ENCODE peak calls at places on chromosomes 13 and 19, in nine cellular contexts. C, S, A, O, H, P, Z, M and L are unnamed samples.
A peak's percentile ranks its signal among the peaks of the same experiment; 100 is the strongest.

GRCh38 chr13:100547805-100548204 is 40.8 kb downstream of the GGACT start:
- DNase-seq in C (no peak), S (peak; percentile 65), A (no peak), O (no peak), H (no peak), P (no peak), Z (no peak), M (no peak), L (no peak)

GRCh38 chr13:83883061-83883523 is 818 bp upstream of the SLITRK1 start:
- DNase-seq in C (no peak), S (no peak), A (no peak), O (no peak), H (no peak), P (no peak), Z (no peak), M (no peak), L (no peak)

GRCh38 chr13:71460179-71460578 is 406.8 kb downstream of the DACH1 start:
- DNase-seq in C (peak; percentile 47), S (no peak), A (no peak), O (no peak), H (no peak), P (no peak), Z (no peak), M (no peak), L (no peak)

GRCh38 chr13:99985886-99986527 is 4.4 kb downstream of the ZIC2 start:
- DNase-seq in C (no peak), S (no peak), A (no peak), O (no peak), H (no peak), P (no peak), Z (no peak), M (no peak), L (no peak)

GRCh38 chr13:112587359-112587766 is 590 bp downstream of the TUBGCP3 start:
- DNase-seq in C (peak; percentile 90), S (peak; percentile 67), A (peak; percentile 67), O (peak; percentile 40), H (peak; percentile 89), P (peak; percentile 88), Z (peak; percentile 53), M (peak; percentile 72), L (peak; percentile 94)

GRCh38 chr19:19459099-19459498 is 53.6 kb downstream of the GATAD2A start:
- DNase-seq in C (peak; percentile 37), S (no peak), A (no peak), O (peak; percentile 54), H (no peak), P (no peak), Z (no peak), M (no peak), L (no peak)

GRCh38 chr19:28454083-28454482 is 758.9 kb downstream of the UQCRFS1 start:
- DNase-seq in C (no peak), S (no peak), A (no peak), O (no peak), H (no peak), P (no peak), Z (no peak), M (no peak), L (no peak)

GRCh38 chr13:60134376-60134775 is 29.4 kb downstream of the DIAPH3 start:
- DNase-seq in C (peak; percentile 38), S (no peak), A (no peak), O (no peak), H (no peak), P (no peak), Z (no peak), M (no peak), L (no peak)

GRCh38 chr13:109695402-109696190 is 90.8 kb downstream of the IRS2 start:
- DNase-seq in C (no peak), S (no peak), A (no peak), O (no peak), H (no peak), P (no peak), Z (no peak), M (no peak), L (no peak)

GRCh38 chr19:49502866-49503581 is 6.8 kb downstream of the RPS11 start:
- DNase-seq in C (peak; percentile 94), S (no peak), A (peak; percentile 59), O (peak; percentile 76), H (peak; percentile 60), P (peak; percentile 89), Z (peak; percentile 74), M (peak; percentile 43), L (no peak)

GRCh38 chr13:31862828-31863227 is 123.5 kb downstream of the RXFP2 start:
- DNase-seq in C (no peak), S (no peak), A (no peak), O (no peak), H (no peak), P (no peak), Z (no peak), M (no peak), L (no peak)

GRCh38 chr13:22030321-22030720 is 359.4 kb downstream of the FGF9 start:
- DNase-seq in C (no peak), S (no peak), A (no peak), O (no peak), H (no peak), P (no peak), Z (no peak), M (no peak), L (no peak)

GRCh38 chr13:22032905-22033304 is 362.0 kb downstream of the FGF9 start:
- DNase-seq in C (no peak), S (no peak), A (no peak), O (no peak), H (no peak), P (no peak), Z (no peak), M (no peak), L (no peak)

GRCh38 chr13:22027561-22027960 is 356.7 kb downstream of the FGF9 start:
- DNase-seq in C (no peak), S (no peak), A (no peak), O (no peak), H (no peak), P (no peak), Z (no peak), M (no peak), L (no peak)

GRCh38 chr13:22028831-22029230 is 358.0 kb downstream of the FGF9 start:
- DNase-seq in C (no peak), S (no peak), A (no peak), O (no peak), H (no peak), P (no peak), Z (no peak), M (no peak), L (no peak)

DNA sequence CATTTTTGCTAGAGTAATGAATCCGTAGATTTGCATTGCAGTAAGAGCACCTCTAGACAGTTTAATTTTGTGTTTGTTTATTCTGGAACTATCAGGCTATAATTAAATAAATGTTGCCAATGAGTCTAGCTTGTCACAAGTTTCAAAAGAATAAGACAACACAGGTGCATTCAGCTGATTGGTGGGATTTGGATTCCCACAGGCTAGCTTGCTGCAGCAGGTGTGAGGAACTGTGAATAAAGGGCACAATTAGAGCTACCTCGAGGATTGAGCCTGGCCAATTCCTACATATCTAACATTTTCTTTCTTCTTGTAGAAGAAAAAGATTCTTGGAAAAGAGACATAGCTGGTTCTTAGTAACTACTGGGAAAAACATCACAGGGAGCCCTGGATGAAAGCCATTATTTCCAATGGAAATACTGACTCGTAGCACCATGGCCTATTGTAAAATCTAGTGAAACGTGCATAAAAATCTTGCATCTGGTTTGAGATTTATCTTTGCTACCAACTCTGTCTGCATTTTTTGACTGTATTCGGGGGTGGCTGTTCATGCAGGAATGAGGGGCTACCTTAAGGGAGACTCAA is 360.9 kb downstream of the FGF9 start:
- DNase-seq in C (no peak), S (no peak), A (no peak), O (no peak), H (no peak), P (no peak), Z (no peak), M (no peak), L (no peak)
- H3K27ac ChIP-seq in C (no peak overlapping the region), S (no peak overlapping the region), A (no peak overlapping the region), O (no peak overlapping the region), H (no peak overlapping the region), P (no peak overlapping the region), Z (no peak overlapping the region), M (no peak overlapping the region), L (no peak overlapping the region)

GRCh38 chr13:33611016-33611805 is 206.7 kb upstream of the RFC3 start:
- DNase-seq in C (peak; percentile 95), S (peak; percentile 22), A (peak; percentile 23), O (no peak), H (no peak), P (no peak), Z (no peak), M (no peak), L (peak; percentile 85)
- H3K4me3 ChIP-seq in C (no peak overlapping the region), S (peak overlapping the region; percentile 7), A (peak overlapping the region; percentile 10), O (peak overlapping the region; percentile 76), H (peak overlapping the region; percentile 43), P (no peak overlapping the region), Z (no peak overlapping the region), M (no peak overlapping the region), L (peak overlapping the region; percentile 47)

GRCh38 chr19:41261474-41262190 is 2.5 kb upstream of the HNRNPUL1 start:
- DNase-seq in C (no peak), S (no peak), A (no peak), O (no peak), H (no peak), P (no peak), Z (no peak), M (peak; percentile 9), L (no peak)
- H3K27ac ChIP-seq in C (no peak overlapping the region), S (peak overlapping the region; percentile 98), A (peak overlapping the region; percentile 53), O (peak overlapping the region; percentile 100), H (peak overlapping the region; percentile 99), P (no peak overlapping the region), Z (no peak overlapping the region), M (peak overlapping the region; percentile 98), L (peak overlapping the region; percentile 62)

DNA sequence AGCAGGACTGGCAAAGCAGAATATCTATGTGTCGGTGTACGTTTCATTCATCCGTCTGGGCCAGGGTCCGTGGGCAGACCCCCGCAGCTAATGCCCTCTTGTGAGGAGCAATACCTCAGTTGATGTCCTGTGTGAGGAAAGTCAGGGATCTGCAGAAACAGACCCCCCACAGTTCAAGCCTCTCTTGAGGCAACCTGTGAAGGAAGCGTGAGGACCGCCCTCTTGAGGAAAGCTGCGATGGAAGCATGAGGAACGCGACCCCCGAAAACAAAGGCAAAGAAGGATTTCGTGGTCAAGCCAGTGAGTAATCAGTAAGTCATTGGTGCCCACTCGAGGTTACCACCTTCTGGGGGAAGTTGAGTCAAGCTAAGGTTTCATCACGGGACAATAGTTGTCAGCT is 20.9 kb upstream of the ZNF83 start:
- DNase-seq in C (no peak), S (no peak), A (no peak), O (no peak), H (no peak), P (no peak), Z (no peak), M (no peak), L (no peak)
- H3K4me3 ChIP-seq in C (no peak overlapping the region), S (no peak overlapping the region), A (no peak overlapping the region), O (no peak overlapping the region), H (no peak overlapping the region), P (no peak overlapping the region), Z (no peak overlapping the region), M (no peak overlapping the region), L (no peak overlapping the region)

DNA sequence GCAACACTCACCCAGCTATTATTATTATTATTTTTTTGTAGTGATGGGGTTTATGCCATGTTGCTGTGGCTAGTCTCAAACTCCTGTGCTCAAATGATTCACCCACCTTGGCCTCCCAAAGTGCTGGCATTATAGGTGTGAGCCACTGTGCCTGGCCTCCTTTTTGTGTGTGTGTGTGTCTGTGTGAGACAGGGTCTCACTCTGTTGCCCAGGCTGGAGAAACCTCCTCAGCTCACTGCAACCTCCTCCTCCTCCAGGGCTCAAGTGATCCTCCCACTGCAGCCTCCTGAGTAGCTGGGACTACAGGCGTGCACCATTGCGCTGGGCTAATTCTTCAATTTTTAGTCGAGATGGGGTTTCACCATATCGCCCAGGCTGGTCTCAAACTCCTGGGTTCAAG is 3.6 kb upstream of the MYDGF start:
- DNase-seq in C (no peak), S (no peak), A (no peak), O (no peak), H (no peak), P (no peak), Z (no peak), M (no peak), L (no peak)
- H3K27ac ChIP-seq in C (no peak overlapping the region), S (no peak overlapping the region), A (no peak overlapping the region), O (no peak overlapping the region), H (no peak overlapping the region), P (no peak overlapping the region), Z (no peak overlapping the region), M (no peak overlapping the region), L (no peak overlapping the region)